ENCODE peak calls at places on chromosomes 1 and 21, in four cellular contexts. S, P, M and R are unnamed samples.

GRCh38 chr21:35136586-35137254 is 87.6 kb upstream of the RUNX1 start:
- DNase-seq in P (no peak), S (no peak), M (peak), R (peak)

GRCh38 chr1:66768935-66769334 is 16.7 kb downstream of the DYNLT5 start:
- DNase-seq in M (no peak), S (no peak), P (no peak), R (no peak)

GRCh38 chr1:56539403-56539802 is 40.0 kb downstream of the PLPP3 start:
- DNase-seq in M (no peak), P (no peak), S (no peak), R (no peak)

GRCh38 chr1:70487910-70488665 is 77.0 kb downstream of the CTH start:
- DNase-seq in S (peak), P (no peak), M (peak), R (peak)

GRCh38 chr1:206450271-206450670 is 20.0 kb upstream of the IKBKE start:
- DNase-seq in S (no peak), M (no peak), P (no peak), R (no peak)

GRCh38 chr21:34639882-34640788 is 25.2 kb upstream of the RCAN1 start:
- DNase-seq in S (no peak), P (no peak), M (peak), R (no peak)

GRCh38 chr1:37601441-37601840 is 5.7 kb upstream of the GNL2 start:
- DNase-seq in P (no peak), M (no peak), S (no peak), R (no peak)

GRCh38 chr1:79749607-79750006 is 743.1 kb upstream of the ADGRL4 start:
- DNase-seq in S (no peak), M (no peak), P (no peak), R (no peak)

GRCh38 chr1:159172599-159173291 is 1.3 kb downstream of the CADM3 start:
- DNase-seq in S (peak), P (peak), M (no peak), R (peak)

GRCh38 chr1:55052221-55053142 is 13.1 kb downstream of the PCSK9 start:
- DNase-seq in S (no peak), P (peak), M (no peak), R (no peak)

GRCh38 chr1:182611787-182612186 is 7.6 kb upstream of the RGS16 start:
- DNase-seq in P (no peak), M (no peak), S (peak), R (no peak)

GRCh38 chr1:153944822-153945117 is 1.7 kb downstream of the DENND4B start:
- DNase-seq in S (no peak), M (no peak), P (no peak), R (no peak)

GRCh38 chr1:153944005-153944821 is 2.3 kb downstream of the DENND4B start:
- DNase-seq in S (no peak), P (peak), M (no peak), R (no peak)

GRCh38 chr1:153945795-153946621 is 510 bp downstream of the DENND4B start:
- DNase-seq in P (peak), M (peak), S (peak), R (peak)

GRCh38 chr1:153945131-153945794 is 1.3 kb downstream of the DENND4B start:
- DNase-seq in M (peak), P (peak), S (peak), R (no peak)

DNA sequence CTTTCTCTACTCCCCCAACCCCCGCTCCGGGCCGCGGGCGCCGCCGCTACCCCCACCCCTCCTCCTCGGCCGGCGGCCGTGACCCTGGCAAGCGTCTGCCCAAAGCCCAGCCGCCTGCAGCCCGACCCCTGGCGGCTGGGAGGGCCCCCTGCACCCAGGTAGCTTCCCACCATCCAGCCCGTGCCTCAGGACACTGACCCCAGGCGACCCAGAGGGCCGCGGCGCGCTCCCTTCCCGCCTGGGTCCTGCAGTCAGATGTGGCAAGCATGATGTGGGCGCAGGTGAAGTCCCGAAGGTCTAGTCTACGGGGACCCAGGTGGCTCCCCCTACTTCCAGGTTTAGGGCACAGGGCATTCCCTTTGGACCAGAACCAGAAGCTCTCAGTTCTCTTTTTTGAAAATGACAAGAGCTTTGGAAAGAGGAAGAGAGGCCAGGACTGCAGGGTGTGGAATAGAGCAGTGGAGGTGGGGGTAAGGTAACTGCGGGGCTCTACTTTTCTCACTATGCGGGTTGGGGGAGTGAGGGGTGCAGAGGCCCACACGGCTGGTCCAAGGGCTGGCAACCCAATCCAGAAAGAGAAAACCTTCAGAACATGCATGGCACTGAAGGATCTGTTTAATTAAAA is at the start of gene DENND4B:
- DNase-seq in P (peak), S (peak), M (peak), R (peak)
- TF ChIP-seq CTCF in P (peak), S (peak), M (peak), R (peak)

GRCh38 chr1:85629532-85629920 is 49.0 kb downstream of the CCN1 start:
- DNase-seq in M (no peak), P (no peak), S (no peak), R (no peak)
- H3K27ac ChIP-seq in M (peak), P (no peak), S (no peak), R (peak)

DNA sequence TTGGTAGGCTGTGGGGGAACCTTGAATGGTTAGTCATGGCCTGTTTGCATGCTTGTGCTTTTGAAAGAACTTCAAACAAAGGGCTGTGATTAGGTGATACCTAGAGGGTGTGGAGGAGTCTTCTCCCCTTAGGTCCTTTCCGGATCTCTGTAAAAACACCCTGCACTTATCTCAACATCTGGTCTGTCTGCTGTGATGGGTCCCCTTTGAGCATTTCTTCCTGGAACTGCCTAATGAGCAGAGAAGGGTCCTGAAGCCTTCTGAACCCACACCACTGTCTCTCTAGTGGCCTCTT is 59.6 kb downstream of the HUNK start:
- DNase-seq in P (no peak), M (no peak), S (no peak), R (no peak)
- TF ChIP-seq CTCF in P (no peak), M (no peak), S (no peak), R (no peak)

GRCh38 chr21:20254964-20255363 is 743.2 kb upstream of the NCAM2 start:
- DNase-seq in M (no peak), S (no peak), P (no peak), R (no peak)

GRCh38 chr21:20257052-20257451 is 741.2 kb upstream of the NCAM2 start:
- DNase-seq in P (no peak), M (no peak), S (no peak), R (no peak)

GRCh38 chr21:20260124-20260523 is 738.1 kb upstream of the NCAM2 start:
- DNase-seq in M (no peak), P (no peak), S (no peak), R (no peak)

GRCh38 chr21:20259035-20259867 is 739.0 kb upstream of the NCAM2 start:
- DNase-seq in P (no peak), M (no peak), S (no peak), R (no peak)

DNA sequence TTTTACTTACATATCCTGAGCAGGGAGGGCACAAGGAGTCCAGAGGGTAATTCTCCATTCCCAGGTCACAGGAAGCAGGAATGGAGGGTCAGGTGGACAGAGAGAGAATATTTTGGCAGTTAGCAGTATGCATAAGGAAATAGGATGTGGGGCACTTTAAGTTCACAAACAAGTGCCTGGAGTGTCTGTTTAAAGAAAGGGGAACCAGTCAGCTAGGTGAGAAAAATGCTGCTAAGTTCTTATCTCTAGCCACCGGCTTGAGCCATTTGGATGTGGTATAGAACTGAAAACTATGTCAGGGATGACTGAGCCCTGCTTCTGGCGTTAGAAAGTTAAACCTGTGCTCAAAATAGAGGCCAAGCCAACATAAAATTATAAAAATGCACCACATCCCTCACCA is 739.7 kb upstream of the NCAM2 start:
- DNase-seq in P (no peak), M (no peak), S (no peak), R (no peak)
- H3K27ac ChIP-seq in P (peak), M (no peak), S (no peak), R (no peak)

DNA sequence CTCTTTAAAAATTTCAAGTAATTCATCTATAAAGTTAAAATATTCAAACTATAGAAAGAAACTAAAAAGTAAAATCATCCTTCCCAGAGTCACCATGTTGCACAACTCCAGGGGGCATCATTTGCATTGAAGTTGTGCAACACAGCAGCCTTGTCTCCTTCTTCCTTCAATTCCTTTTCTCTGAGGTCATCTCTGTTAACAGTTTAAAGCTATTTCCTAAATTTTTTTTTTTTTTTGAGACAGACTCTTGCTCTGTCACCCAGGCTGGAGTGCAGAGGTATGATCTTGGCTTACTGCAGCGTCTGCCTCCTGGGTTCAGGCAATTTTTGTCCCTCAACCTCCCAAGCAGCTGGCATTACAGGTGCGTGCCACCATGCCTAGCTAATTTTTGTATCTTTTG is 7.1 kb downstream of the RHBG start:
- DNase-seq in S (no peak), M (peak), P (no peak), R (no peak)
- TF ChIP-seq CTCF in S (no peak), M (peak), P (no peak), R (no peak)

GRCh38 chr1:204920967-204921366 is 50.3 kb downstream of the NFASC start:
- DNase-seq in S (no peak), M (no peak), P (no peak), R (no peak)

GRCh38 chr1:204924013-204924759 is 53.5 kb downstream of the NFASC start:
- DNase-seq in M (no peak), S (peak), P (no peak), R (peak)

GRCh38 chr1:204923626-204924012 is 53.0 kb downstream of the NFASC start:
- DNase-seq in S (no peak), M (no peak), P (no peak), R (no peak)

GRCh38 chr1:204921855-204922516 is 51.3 kb downstream of the NFASC start:
- DNase-seq in M (no peak), P (no peak), S (no peak), R (no peak)

DNA sequence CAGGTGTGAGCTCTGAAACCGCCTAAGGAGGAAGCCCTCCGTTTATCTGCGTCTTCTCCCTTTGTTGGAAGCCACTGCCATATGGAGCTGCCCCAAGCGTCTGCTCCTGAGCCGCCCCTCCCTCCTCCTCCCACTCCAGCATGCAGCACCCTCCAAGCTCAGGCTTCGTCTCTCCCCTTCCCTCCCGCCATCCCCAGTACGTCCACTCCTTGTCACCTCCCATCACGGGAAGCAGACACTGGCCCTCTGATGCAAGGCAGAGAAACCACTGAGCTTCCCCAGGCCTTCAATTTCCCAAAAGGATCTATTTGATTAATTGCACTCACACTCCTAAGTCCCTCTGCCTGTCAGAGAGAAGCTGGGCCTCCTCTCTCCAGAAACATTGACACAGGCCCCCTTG is 52.5 kb downstream of the NFASC start:
- DNase-seq in M (no peak), S (peak), P (no peak), R (no peak)
- H3K27ac ChIP-seq in M (no peak), S (no peak), P (no peak), R (no peak)

GRCh38 chr1:12539705-12540579 is 78.1 kb downstream of the DHRS3 start:
- DNase-seq in M (peak), S (peak), P (peak), R (peak)
- TF ChIP-seq CTCF in M (peak), S (no peak), P (peak), R (no peak)